ENCODE peak calls at places on chromosomes 7 and 10, in seven cellular contexts. T is stomach, R is lower lobe of right lung, I is IMR-90, Q is A549, S is HepG2, Z is fibroblast of lung. N is an unnamed sample.
A peak's percentile ranks its signal among the peaks of the same experiment; 100 is the strongest.

GRCh38 chr10:128877936-128878335 is 589.1 kb upstream of the MGMT start:
- DNase-seq in T (no peak), Z (no peak), Q (no peak), I (no peak), S (no peak), R (no peak), N (no peak)

GRCh38 chr7:142804715-142805114 is 33.9 kb downstream of the PRSS2 start:
- DNase-seq in T (no peak), R (no peak), I (no peak), Q (no peak), Z (no peak), S (no peak), N (no peak)

GRCh38 chr7:107180378-107180777 is 11.6 kb downstream of the HBP1 start:
- DNase-seq in T (peak; percentile 50), R (no peak), Z (peak; percentile 91), Q (peak; percentile 58), S (peak; percentile 22), I (peak; percentile 88), N (no peak)

GRCh38 chr10:109022417-109023049 is 900.8 kb downstream of the XPNPEP1 start:
- DNase-seq in T (no peak), I (no peak), S (no peak), Z (no peak), Q (no peak), R (no peak), N (no peak)

GRCh38 chr10:132418520-132419416 is 21.8 kb downstream of the PWWP2B start:
- DNase-seq in S (no peak), I (no peak), T (peak; percentile 92), Q (peak; percentile 71), Z (peak; percentile 22), R (peak; percentile 88), N (no peak)

GRCh38 chr7:48309720-48310119 is 138.5 kb downstream of the ABCA13 start:
- DNase-seq in S (no peak), Q (no peak), R (no peak), Z (no peak), I (no peak), T (no peak), N (no peak)

GRCh38 chr7:14954035-14954434 is 51.5 kb upstream of the DGKB start:
- DNase-seq in I (no peak), Z (no peak), Q (no peak), S (no peak), R (no peak), T (no peak), N (no peak)

GRCh38 chr10:133378251-133379096 is 588 bp upstream of the PAOX start:
- DNase-seq in I (peak; percentile 32), T (peak; percentile 75), Z (peak; percentile 31), S (peak; percentile 46), Q (peak; percentile 45), R (peak; percentile 90), N (peak; percentile 81)

GRCh38 chr10:2964632-2965296 is 102.6 kb upstream of the PFKP start:
- DNase-seq in Q (no peak), R (no peak), T (no peak), I (no peak), Z (no peak), S (no peak), N (no peak)

GRCh38 chr7:81986745-81987470 is 217.1 kb upstream of the HGF start:
- DNase-seq in T (no peak), Q (no peak), R (no peak), Z (no peak), S (no peak), I (no peak), N (no peak)

GRCh38 chr10:103803941-103804340 is 51.4 kb downstream of the SH3PXD2A start:
- DNase-seq in S (no peak), Q (no peak), Z (no peak), I (no peak), R (no peak), T (no peak), N (no peak)

GRCh38 chr7:104951546-104951945 is 62.5 kb upstream of the KMT2E start:
- DNase-seq in Q (no peak), Z (peak; percentile 65), R (no peak), S (no peak), T (no peak), I (peak; percentile 73), N (no peak)

GRCh38 chr7:68720722-68721121 is 877.6 kb upstream of the AUTS2 start:
- DNase-seq in R (no peak), Q (no peak), I (peak; percentile 22), T (no peak), Z (peak; percentile 11), S (no peak), N (no peak)

GRCh38 chr10:111560042-111560441 is 483.2 kb downstream of the ADRA2A start:
- DNase-seq in T (no peak), S (no peak), Z (no peak), R (no peak), Q (no peak), I (no peak), N (no peak)

GRCh38 chr7:14332155-14332554 is 342.7 kb upstream of the ETV1 start:
- DNase-seq in I (peak; percentile 10), R (no peak), T (no peak), S (no peak), Z (peak; percentile 5), Q (no peak), N (no peak)

GRCh38 chr7:1670894-1671875 is 1.1 kb downstream of the ELFN1 start:
- DNase-seq in Z (no peak), T (no peak), I (no peak), Q (no peak), R (peak; percentile 34), S (no peak), N (peak; percentile 39)

GRCh38 chr10:112294169-112294568 is 11.0 kb downstream of the TECTB start:
- DNase-seq in S (no peak), R (no peak), I (no peak), T (no peak), Q (no peak), Z (no peak), N (no peak)

GRCh38 chr7:36018816-36019484 is 134.1 kb upstream of the EEPD1 start:
- DNase-seq in R (no peak), S (no peak), T (no peak), I (no peak), Q (no peak), Z (no peak), N (no peak)

GRCh38 chr10:71312840-71313789 is 5.9 kb upstream of the SLC29A3 start:
- DNase-seq in I (peak; percentile 60), Z (peak; percentile 73), R (peak; percentile 25), T (no peak), S (no peak), Q (no peak), N (peak; percentile 94)

GRCh38 chr7:127287133-127287532 is 34.4 kb upstream of the GRM8 start:
- DNase-seq in Q (peak; percentile 6), T (no peak), I (no peak), S (no peak), R (no peak), Z (no peak), N (no peak)

GRCh38 chr10:85317827-85318226 is 989.4 kb downstream of the CCSER2 start:
- DNase-seq in Z (no peak), S (no peak), R (no peak), I (no peak), T (no peak), Q (no peak), N (no peak)

GRCh38 chr10:6108631-6109443 is 20.0 kb downstream of the RBM17 start:
- DNase-seq in R (no peak), I (peak; percentile 61), S (peak; percentile 42), Z (peak; percentile 68), Q (peak; percentile 57), T (no peak), N (no peak)

GRCh38 chr7:122299935-122300606 is 4.5 kb downstream of the FEZF1 start:
- DNase-seq in S (no peak), R (no peak), I (no peak), T (no peak), Q (no peak), Z (no peak), N (peak; percentile 62)

GRCh38 chr7:1302936-1303335 is 70.3 kb downstream of the UNCX start:
- DNase-seq in R (no peak), I (no peak), T (no peak), Q (no peak), S (no peak), Z (no peak), N (no peak)

GRCh38 chr7:149796287-149796860 is 23.0 kb upstream of the ZNF467 start:
- DNase-seq in I (no peak), R (no peak), Q (no peak), T (no peak), Z (no peak), S (no peak), N (no peak)

GRCh38 chr7:69739906-69740545 is 141.8 kb downstream of the AUTS2 start:
- DNase-seq in Z (peak; percentile 59), R (no peak), S (no peak), Q (no peak), T (no peak), I (no peak), N (peak; percentile 82)

GRCh38 chr10:62166331-62167154 is 102.1 kb downstream of the RTKN2 start:
- DNase-seq in R (no peak), Z (peak; percentile 85), Q (peak; percentile 16), S (no peak), T (peak; percentile 66), I (peak; percentile 65), N (no peak)

GRCh38 chr7:47423196-47423595 is 158.7 kb downstream of the TNS3 start:
- DNase-seq in I (no peak), R (no peak), Z (no peak), S (no peak), T (no peak), Q (no peak), N (peak; percentile 19)

GRCh38 chr10:123936426-123936825 is 44.8 kb upstream of the CPXM2 start:
- DNase-seq in Q (no peak), T (no peak), S (no peak), R (no peak), Z (no peak), I (no peak), N (no peak)

GRCh38 chr10:101041252-101041761 is 10.3 kb downstream of the SFXN3 start:
- DNase-seq in I (peak; percentile 88), Z (peak; percentile 91), T (peak; percentile 86), S (peak; percentile 81), R (peak; percentile 74), Q (peak; percentile 90), N (peak; percentile 93)
- TF ChIP-seq CTCF in I (peak; percentile 92), Z (peak; percentile 88), T (peak; percentile 86), S (peak; percentile 90), R (peak; percentile 88), Q (peak; percentile 85), N (peak; percentile 83)

GRCh38 chr10:44674536-44674935 is 236.6 kb upstream of the TMEM72 start:
- DNase-seq in T (no peak), I (no peak), Q (no peak), S (no peak), Z (no peak), R (no peak), N (no peak)
- H3K27ac ChIP-seq in T (no peak overlapping the region), I (no peak overlapping the region), Q (no peak overlapping the region), S (no peak overlapping the region), Z (no peak overlapping the region), R (no peak overlapping the region), N (no peak overlapping the region)

DNA sequence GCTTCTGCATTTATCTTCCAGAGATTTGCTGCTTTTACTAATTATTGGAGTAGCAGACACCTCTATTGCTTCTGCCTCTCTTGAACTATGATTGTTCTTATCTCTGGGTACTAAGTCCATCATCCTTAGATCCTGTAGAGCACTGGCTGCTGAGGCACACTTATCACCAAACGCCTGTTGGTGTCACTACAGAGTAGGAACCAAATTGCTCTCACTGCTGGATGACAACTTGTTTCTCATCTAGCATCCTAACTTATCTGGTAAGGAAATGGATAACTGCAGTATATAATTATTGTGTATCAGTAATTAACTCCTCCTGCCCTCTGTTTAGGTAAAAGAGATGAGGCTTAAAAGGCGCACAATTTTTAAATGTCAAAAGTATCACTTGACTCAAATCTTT is 1059.4 kb downstream of the NRG3 start:
- DNase-seq in Z (no peak), R (no peak), Q (peak; percentile 9), T (no peak), I (no peak), S (no peak), N (no peak)
- TF ChIP-seq CTCF in Z (no peak), R (no peak), Q (no peak), T (no peak), I (no peak), S (no peak), N (no peak)

GRCh38 chr10:43202657-43203490 is 64.0 kb downstream of the RASGEF1A start:
- DNase-seq in I (no peak), T (peak; percentile 31), Z (no peak), Q (peak; percentile 20), S (no peak), R (peak; percentile 75), N (no peak)
- H3K27ac ChIP-seq in I (no peak overlapping the region), T (peak overlapping the region; percentile 24), Z (no peak overlapping the region), Q (no peak overlapping the region), S (no peak overlapping the region), R (no peak overlapping the region), N (no peak overlapping the region)